ENCODE peak calls at places on chromosomes 6 and 20, in five cellular contexts. K is tibial nerve, G is ovary, X is testis, Y is right lobe of liver. H is an unnamed sample.

GRCh38 chr6:107539849-107540464 is 50.0 kb downstream of the SOBP start:
- DNase-seq in K (no peak), G (no peak), X (no peak), Y (no peak), H (no peak)

GRCh38 chr20:48066851-48067250 is 281.6 kb upstream of the SULF2 start:
- DNase-seq in K (no peak), G (no peak), X (peak; percentile 65), Y (no peak), H (no peak)

GRCh38 chr20:62882426-62882825 is 20.8 kb upstream of the TCFL5 start:
- DNase-seq in K (no peak), G (no peak), X (no peak), Y (peak; percentile 15), H (no peak)

GRCh38 chr20:37202267-37202943 is 23.1 kb upstream of the MROH8 start:
- DNase-seq in K (peak; percentile 51), G (no peak), X (peak; percentile 57), Y (no peak), H (peak; percentile 33)

GRCh38 chr6:5286780-5287179 is 25.5 kb downstream of the FARS2 start:
- DNase-seq in K (no peak), G (no peak), X (no peak), Y (no peak), H (no peak)

GRCh38 chr6:148851683-148852556 is 105.1 kb downstream of the UST start:
- DNase-seq in K (no peak), G (no peak), X (no peak), Y (no peak), H (peak; percentile 47)

GRCh38 chr20:50191065-50191565 is 485 bp downstream of the CEBPB start:
- DNase-seq in K (peak; percentile 31), G (no peak), X (peak; percentile 52), Y (peak; percentile 82), H (peak; percentile 65)

GRCh38 chr6:143569035-143569434 is 57.5 kb upstream of the FUCA2 start:
- DNase-seq in K (no peak), G (no peak), X (peak; percentile 24), Y (no peak), H (no peak)

GRCh38 chr6:86963352-86963751 is 26.0 kb downstream of the HTR1E start:
- DNase-seq in K (no peak), G (no peak), X (no peak), Y (no peak), H (no peak)

GRCh38 chr6:156589281-156589680 is 187.9 kb upstream of the ARID1B start:
- DNase-seq in K (no peak), G (no peak), X (no peak), Y (no peak), H (no peak)

GRCh38 chr6:155200012-155200411 is 63.8 kb upstream of the CLDN20 start:
- DNase-seq in K (no peak), G (no peak), X (no peak), Y (no peak), H (no peak)

GRCh38 chr6:118551063-118551672 is 3.1 kb downstream of the PLN start:
- DNase-seq in K (no peak), G (no peak), X (no peak), Y (no peak), H (no peak)

GRCh38 chr20:9021699-9022098 is 47.2 kb upstream of the PLCB4 start:
- DNase-seq in K (no peak), G (no peak), X (peak; percentile 20), Y (no peak), H (no peak)

GRCh38 chr6:89693207-89693606 is 54.7 kb upstream of the LYRM2 start:
- DNase-seq in K (no peak), G (no peak), X (no peak), Y (no peak), H (no peak)

GRCh38 chr6:150720774-150721233 is 121.1 kb downstream of the PLEKHG1 start:
- DNase-seq in K (no peak), G (no peak), X (peak; percentile 42), Y (no peak), H (peak; percentile 69)

GRCh38 chr6:43865947-43866346 is 95.9 kb downstream of the VEGFA start:
- DNase-seq in K (no peak), G (no peak), X (no peak), Y (no peak), H (no peak)

GRCh38 chr20:32201296-32201976 is 6.1 kb downstream of the PLAGL2 start:
- DNase-seq in K (no peak), G (no peak), X (no peak), Y (no peak), H (no peak)

GRCh38 chr6:19838442-19839236 is 1.5 kb downstream of the ID4 start:
- DNase-seq in K (no peak), G (peak; percentile 35), X (peak; percentile 41), Y (no peak), H (peak; percentile 96)

GRCh38 chr6:143397229-143398222 is 53.0 kb downstream of the ADAT2 start:
- DNase-seq in K (peak; percentile 14), G (no peak), X (no peak), Y (peak; percentile 84), H (peak; percentile 19)

GRCh38 chr6:122079906-122080305 is 319.5 kb upstream of the HSF2 start:
- DNase-seq in K (no peak), G (no peak), X (no peak), Y (no peak), H (no peak)

GRCh38 chr6:3698021-3698420 is 53.5 kb downstream of the PXDC1 start:
- DNase-seq in K (no peak), G (no peak), X (no peak), Y (no peak), H (no peak)

GRCh38 chr6:68639211-68639610 is 4.1 kb downstream of the ADGRB3 start:
- DNase-seq in K (no peak), G (no peak), X (no peak), Y (no peak), H (no peak)

GRCh38 chr6:16318538-16318937 is 80.2 kb downstream of the GMPR start:
- DNase-seq in K (no peak), G (no peak), X (no peak), Y (no peak), H (no peak)

GRCh38 chr6:18308070-18308735 is 43.9 kb upstream of the DEK start:
- DNase-seq in K (no peak), G (no peak), X (no peak), Y (no peak), H (no peak)

GRCh38 chr20:43662943-43663655 is 3.8 kb upstream of the MYBL2 start:
- DNase-seq in K (no peak), G (no peak), X (no peak), Y (no peak), H (peak; percentile 5)

GRCh38 chr6:108174371-108175175 is 8.8 kb downstream of the NR2E1 start:
- DNase-seq in K (no peak), G (no peak), X (no peak), Y (no peak), H (peak; percentile 48)

GRCh38 chr6:122620902-122621301 is 10.7 kb downstream of the PKIB start:
- DNase-seq in K (no peak), G (no peak), X (no peak), Y (no peak), H (no peak)

GRCh38 chr6:116369540-116370327 is 1.0 kb upstream of the DSE start:
- DNase-seq in K (peak; percentile 18), G (no peak), X (peak; percentile 21), Y (no peak), H (no peak)

GRCh38 chr20:57617079-57617795 is 3.0 kb downstream of the ZBP1 start:
- DNase-seq in K (no peak), G (no peak), X (no peak), Y (no peak), H (no peak)

GRCh38 chr20:53959849-53960585 is 110.4 kb downstream of the BCAS1 start:
- DNase-seq in K (no peak), G (no peak), X (no peak), Y (no peak), H (no peak)

GRCh38 chr6:165146456-165146855 is 162.9 kb downstream of the C6orf118 start:
- DNase-seq in K (no peak), G (no peak), X (no peak), Y (no peak), H (no peak)

GRCh38 chr20:13205848-13206434 is 15.1 kb upstream of the ISM1 start:
- DNase-seq in K (no peak), G (no peak), X (no peak), Y (no peak), H (peak; percentile 92)

GRCh38 chr6:18493421-18493891 is 106.3 kb downstream of the RNF144B start:
- DNase-seq in K (no peak), G (no peak), X (no peak), Y (no peak), H (peak; percentile 86)

GRCh38 chr6:75176076-75176582 is 29.7 kb downstream of the COL12A1 start:
- DNase-seq in K (no peak), G (no peak), X (no peak), Y (no peak), H (no peak)

GRCh38 chr6:167907837-167908681 is 81.3 kb downstream of the AFDN start:
- DNase-seq in K (peak; percentile 57), G (no peak), X (peak; percentile 52), Y (no peak), H (no peak)

GRCh38 chr6:156579564-156579963 is 197.6 kb upstream of the ARID1B start:
- DNase-seq in K (no peak), G (no peak), X (no peak), Y (no peak), H (no peak)

GRCh38 chr6:157227202-157228166 is 95.8 kb downstream of the TMEM242 start:
- DNase-seq in K (no peak), G (no peak), X (no peak), Y (no peak), H (no peak)

GRCh38 chr6:163719028-163719742 is 304.7 kb downstream of the QKI start:
- DNase-seq in K (no peak), G (no peak), X (no peak), Y (no peak), H (no peak)
- H3K4me1 ChIP-seq in K (peaks cover 29% of the 10 kb centered on the region), G (no peaks in the 10 kb centered on the region), X (no peaks in the 10 kb centered on the region), Y (no peaks in the 10 kb centered on the region), H (peaks cover 11% of the 10 kb centered on the region)

GRCh38 chr6:84514089-84514971 is 250.1 kb downstream of the TBX18 start:
- DNase-seq in K (no peak), G (no peak), X (no peak), Y (no peak), H (no peak)
- TF ChIP-seq POLR2A in K (no peak), G (no peak), X (no peak), Y (no peak), H (no peak)

DNA sequence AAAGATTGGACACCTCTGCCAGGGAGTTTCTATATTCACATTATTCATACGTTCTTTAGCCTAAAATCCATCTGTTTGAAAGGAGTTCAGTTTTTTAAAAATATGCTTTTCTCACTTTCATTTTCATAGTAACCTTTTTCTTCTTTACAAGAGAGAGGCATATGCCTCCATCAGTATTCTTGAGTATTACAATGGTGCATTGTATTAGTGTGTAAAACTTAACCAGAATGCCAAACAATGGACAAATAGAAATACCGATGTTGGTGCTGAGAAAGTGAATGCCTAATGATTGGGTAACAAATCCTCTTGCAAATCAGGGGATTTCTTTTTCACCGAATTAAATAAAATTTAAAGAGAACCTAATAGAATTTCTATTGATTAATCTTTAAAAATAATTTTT is 163.2 kb upstream of the LAMA2 start:
- DNase-seq in K (no peak), G (no peak), X (no peak), Y (no peak), H (no peak)
- H3K27ac ChIP-seq in K (no peak overlapping the region), G (no peak overlapping the region), X (no peak overlapping the region), Y (no peak overlapping the region), H (no peak overlapping the region)

DNA sequence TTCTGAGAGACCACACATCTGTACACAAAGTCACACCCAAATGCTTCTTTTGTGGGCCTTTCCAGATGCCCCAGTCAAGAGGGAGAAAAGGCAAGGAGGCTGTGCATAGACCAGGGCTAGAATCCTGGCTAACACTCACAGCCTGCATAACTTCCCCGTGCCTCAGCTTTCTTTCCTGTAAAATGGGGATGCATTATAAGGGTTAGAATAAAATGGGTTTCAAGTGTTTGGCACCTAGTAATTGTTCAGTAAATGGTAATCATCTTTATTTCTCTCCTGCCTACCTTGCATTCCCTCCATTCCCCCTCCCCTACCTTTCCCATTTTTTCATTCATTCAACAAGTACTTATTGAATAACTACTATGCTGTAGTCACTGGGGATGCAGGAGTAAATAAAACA is 29.4 kb downstream of the UNC5CL start:
- DNase-seq in K (no peak), G (no peak), X (no peak), Y (no peak), H (no peak)
- H3K4me1 ChIP-seq in K (peaks cover 3% of the 10 kb centered on the region), G (no peaks in the 10 kb centered on the region), X (no peaks in the 10 kb centered on the region), Y (no peaks in the 10 kb centered on the region), H (no peaks in the 10 kb centered on the region)

H was measured in thyroid gland.